ENCODE peak calls at places on chromosomes 6 and 20, in eight cellular contexts. E is neural progenitor cell, N is MM.1S, U is hepatocyte, G is OCI-LY7, A is SK-N-SH, F is HCT116, I is GM23338. W is an unnamed sample.
A peak's percentile ranks its signal among the peaks of the same experiment; 100 is the strongest.

GRCh38 chr6:40550096-40550731 is 37.0 kb downstream of the LRFN2 start:
- DNase-seq in I (peak; percentile 72), F (peak; percentile 44), U (peak; percentile 67), A (peak; percentile 35), G (peak; percentile 47), E (peak; percentile 66), N (peak; percentile 12), W (peak; percentile 75)

GRCh38 chr6:35300848-35301247 is 3.2 kb downstream of the DEF6 start:
- DNase-seq in I (no peak), G (no peak), A (no peak), F (no peak), U (no peak), E (no peak), N (no peak), W (no peak)

GRCh38 chr6:140225587-140226438 is 851.4 kb upstream of the CITED2 start:
- DNase-seq in E (no peak), G (no peak), F (no peak), U (no peak), N (no peak), I (no peak), A (no peak), W (peak; percentile 58)

GRCh38 chr6:109877028-109877726 is 100.9 kb upstream of the GPR6 start:
- DNase-seq in I (no peak), N (no peak), U (no peak), E (no peak), G (no peak), F (no peak), A (no peak), W (no peak)

GRCh38 chr6:130885392-130886192 is 58.4 kb downstream of the SMLR1 start:
- DNase-seq in F (peak; percentile 80), E (peak; percentile 82), N (peak; percentile 72), U (peak; percentile 87), I (peak; percentile 88), G (peak; percentile 81), A (peak; percentile 45), W (peak; percentile 71)

GRCh38 chr6:15544321-15544900 is 118.4 kb downstream of the DTNBP1 start:
- DNase-seq in G (no peak), U (no peak), E (no peak), A (no peak), I (no peak), F (no peak), N (no peak), W (peak; percentile 51)

GRCh38 chr6:118705799-118706481 is 54.5 kb upstream of the CEP85L start:
- DNase-seq in N (peak; percentile 65), A (no peak), U (no peak), G (no peak), I (peak; percentile 75), E (peak; percentile 44), F (no peak), W (peak; percentile 79)

GRCh38 chr6:104771258-104771832 is 88.4 kb downstream of the HACE1 start:
- DNase-seq in F (no peak), U (peak; percentile 11), I (peak; percentile 41), E (no peak), A (peak; percentile 39), N (peak; percentile 10), G (peak; percentile 53), W (peak; percentile 54)

GRCh38 chr20:24492031-24492607 is 22.7 kb downstream of the SYNDIG1 start:
- DNase-seq in N (no peak), U (no peak), A (no peak), I (peak; percentile 74), E (peak; percentile 69), F (no peak), G (no peak), W (peak; percentile 13)

GRCh38 chr20:51462566-51463276 is 79.8 kb downstream of the NFATC2 start:
- DNase-seq in G (no peak), N (no peak), U (peak; percentile 52), I (no peak), E (no peak), F (no peak), A (peak; percentile 59), W (peak; percentile 78)

GRCh38 chr20:51460569-51461265 is 81.8 kb downstream of the NFATC2 start:
- DNase-seq in U (no peak), I (no peak), F (no peak), E (no peak), G (peak; percentile 98), N (no peak), A (no peak), W (no peak)

GRCh38 chr20:51460163-51460562 is 82.4 kb downstream of the NFATC2 start:
- DNase-seq in I (no peak), A (no peak), U (no peak), N (no peak), G (no peak), F (no peak), E (no peak), W (no peak)

GRCh38 chr20:51463560-51463959 is 79.0 kb downstream of the NFATC2 start:
- DNase-seq in I (no peak), U (no peak), G (no peak), N (no peak), F (no peak), A (no peak), E (no peak), W (no peak)

DNA sequence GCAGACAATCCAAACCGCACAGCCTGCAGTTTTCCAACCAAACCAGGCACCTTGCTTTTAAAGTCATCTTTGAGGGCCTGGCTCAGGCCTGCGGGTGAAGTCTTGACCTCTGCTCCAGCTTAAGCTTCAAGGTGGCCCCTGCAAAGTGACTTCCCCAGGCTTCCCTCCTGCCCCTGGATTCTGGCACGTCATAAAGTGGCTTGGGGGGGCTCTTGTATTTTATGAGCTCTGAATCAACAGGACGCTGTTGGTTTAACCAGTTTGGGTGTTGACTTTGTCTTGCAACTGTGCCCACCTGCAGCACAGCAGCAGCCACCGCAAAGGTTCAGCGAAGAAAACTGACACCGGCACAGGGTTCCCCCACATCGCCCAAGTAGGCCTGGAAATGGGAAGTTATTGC is 81.2 kb downstream of the NFATC2 start:
- DNase-seq in E (no peak), F (no peak), A (no peak), I (no peak), U (no peak), N (no peak), G (peak; percentile 84), W (no peak)
- TF ChIP-seq EZH2phosphoT487 in E (no peak), F (no peak), A (no peak), I (no peak), U (no peak), N (no peak), G (no peak), W (no peak)

DNA sequence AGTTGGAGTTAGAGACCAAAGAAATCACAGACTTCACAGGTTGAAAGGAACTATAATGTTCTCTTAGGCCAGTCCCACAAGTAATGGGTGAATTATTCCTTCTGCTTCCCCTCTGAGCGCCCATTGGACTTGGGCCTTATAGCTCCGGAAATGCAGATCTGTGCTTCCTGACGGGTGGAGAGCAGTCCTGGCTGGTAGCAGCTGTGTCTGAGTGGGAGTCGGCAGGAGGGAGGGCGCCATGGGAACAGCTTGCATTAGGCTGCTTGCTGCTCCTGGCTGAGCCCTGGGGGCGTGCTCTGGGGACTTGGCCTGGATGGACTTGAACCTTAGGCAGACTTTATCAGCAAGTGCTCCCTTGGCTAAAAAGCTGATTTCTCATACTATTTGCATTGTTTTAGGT is 18.4 kb upstream of the NUP153 start:
- DNase-seq in A (peak; percentile 71), U (peak; percentile 48), F (no peak), G (no peak), N (no peak), I (peak; percentile 81), E (no peak), W (peak; percentile 52)
- H3K27ac ChIP-seq in A (no peak overlapping the region), U (no peak overlapping the region), F (no peak overlapping the region), G (no peak overlapping the region), N (no peak overlapping the region), I (no peak overlapping the region), E (no peak overlapping the region), W (no peak overlapping the region)

DNA sequence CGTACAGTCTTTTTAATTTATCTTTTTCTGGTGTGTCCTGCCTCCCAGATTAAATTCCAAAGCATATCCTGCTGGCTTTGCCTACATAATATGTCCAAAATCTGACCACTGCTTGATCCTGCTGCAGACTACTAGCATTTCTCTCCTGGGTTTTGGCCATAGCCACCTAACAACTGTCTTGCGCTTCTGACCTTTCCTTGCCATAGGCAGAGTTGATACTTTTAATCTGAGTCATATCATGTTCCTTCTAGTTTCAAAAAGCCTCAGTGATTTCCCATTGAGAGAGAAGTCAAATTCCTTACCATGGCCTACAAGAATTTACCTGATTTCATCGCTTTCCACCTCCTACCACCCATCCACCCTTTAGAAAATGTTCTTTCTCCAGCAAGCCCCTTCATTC is 104.8 kb downstream of the BCKDHB start:
- DNase-seq in U (no peak), I (no peak), G (no peak), A (no peak), N (no peak), E (no peak), F (no peak), W (peak; percentile 27)
- TF ChIP-seq EZH2phosphoT487 in U (no peak), I (no peak), G (no peak), A (no peak), N (no peak), E (no peak), F (no peak), W (no peak)

GRCh38 chr6:129857838-129858237 is 3.3 kb downstream of the TMEM244 start:
- DNase-seq in F (no peak), G (no peak), N (no peak), U (no peak), I (no peak), E (no peak), A (no peak), W (no peak)

GRCh38 chr6:129863664-129864063 is 2.5 kb upstream of the TMEM244 start:
- DNase-seq in I (no peak), G (no peak), N (no peak), F (peak; percentile 77), A (no peak), U (no peak), E (no peak), W (peak; percentile 82)

GRCh38 chr6:129853996-129854711 is 7.0 kb downstream of the TMEM244 start:
- DNase-seq in F (peak; percentile 32), A (no peak), N (no peak), E (no peak), U (no peak), G (no peak), I (no peak), W (peak; percentile 75)

GRCh38 chr6:129860901-129861665 is at the start of gene TMEM244:
- DNase-seq in G (no peak), A (no peak), F (no peak), N (peak; percentile 73), U (no peak), E (no peak), I (no peak), W (peak; percentile 91)

GRCh38 chr6:129859524-129859923 is 1.6 kb downstream of the TMEM244 start:
- DNase-seq in I (no peak), N (no peak), F (no peak), E (no peak), U (no peak), G (no peak), A (no peak), W (peak; percentile 53)
- H3K27ac ChIP-seq in I (no peak overlapping the region), N (no peak overlapping the region), F (no peak overlapping the region), E (no peak overlapping the region), U (no peak overlapping the region), G (no peak overlapping the region), A (peak overlapping the region; percentile 90), W (no peak overlapping the region)